ENCODE peak calls at places on chromosomes 11 and 22, in four cellular contexts. T, Y, U and C are unnamed samples.

GRCh38 chr22:36816338-36816634 is 549 bp downstream of the PVALB start:
- DNase-seq in T (no peak), Y (no peak), U (no peak), C (no peak)

GRCh38 chr22:49322861-49323622 is 504.6 kb downstream of the BRD1 start:
- DNase-seq in T (peak; percentile 2), Y (no peak), U (no peak), C (no peak)

GRCh38 chr11:62534779-62535545 is 11.6 kb downstream of the AHNAK start:
- DNase-seq in T (no peak), Y (no peak), U (no peak), C (no peak)

GRCh38 chr11:96978751-96979150 is 588.9 kb downstream of the JRKL start:
- DNase-seq in T (no peak), Y (no peak), U (no peak), C (no peak)

GRCh38 chr11:119376197-119376847 is 5.2 kb downstream of the USP2 start:
- DNase-seq in T (no peak), Y (no peak), U (no peak), C (no peak)

GRCh38 chr22:28402539-28402938 is 277.1 kb downstream of the TTC28 start:
- DNase-seq in T (no peak), Y (no peak), U (no peak), C (no peak)

GRCh38 chr22:35312198-35313059 is 12.7 kb downstream of the TOM1 start:
- DNase-seq in T (no peak), Y (peak; percentile 62), U (peak; percentile 41), C (no peak)

GRCh38 chr11:70640408-70640807 is 242.1 kb downstream of the CTTN start:
- DNase-seq in T (no peak), Y (no peak), U (no peak), C (no peak)

GRCh38 chr11:106076421-106076922 is 675 bp downstream of the KBTBD3 start:
- DNase-seq in T (peak; percentile 48), Y (peak; percentile 17), U (no peak), C (no peak)

GRCh38 chr11:114678125-114679036 is at the start of gene NXPE2:
- DNase-seq in T (no peak), Y (peak; percentile 79), U (no peak), C (no peak)

GRCh38 chr22:26314656-26315055 is 114.4 kb upstream of the ASPHD2 start:
- DNase-seq in T (no peak), Y (no peak), U (no peak), C (no peak)

GRCh38 chr22:38652858-38653257 is 3.3 kb downstream of the FAM227A start:
- DNase-seq in T (no peak), Y (no peak), U (no peak), C (no peak)

GRCh38 chr11:9760180-9760550 is 96.3 kb downstream of the SWAP70 start:
- DNase-seq in T (no peak), Y (peak; percentile 42), U (peak; percentile 86), C (no peak)

GRCh38 chr11:819943-820649 is 1.4 kb downstream of the PNPLA2 start:
- DNase-seq in T (peak; percentile 97), Y (peak; percentile 88), U (no peak), C (peak; percentile 95)

GRCh38 chr22:28855355-28856094 is 27.8 kb upstream of the ZNRF3 start:
- DNase-seq in T (peak; percentile 65), Y (peak; percentile 72), U (peak; percentile 20), C (peak; percentile 19)

DNA sequence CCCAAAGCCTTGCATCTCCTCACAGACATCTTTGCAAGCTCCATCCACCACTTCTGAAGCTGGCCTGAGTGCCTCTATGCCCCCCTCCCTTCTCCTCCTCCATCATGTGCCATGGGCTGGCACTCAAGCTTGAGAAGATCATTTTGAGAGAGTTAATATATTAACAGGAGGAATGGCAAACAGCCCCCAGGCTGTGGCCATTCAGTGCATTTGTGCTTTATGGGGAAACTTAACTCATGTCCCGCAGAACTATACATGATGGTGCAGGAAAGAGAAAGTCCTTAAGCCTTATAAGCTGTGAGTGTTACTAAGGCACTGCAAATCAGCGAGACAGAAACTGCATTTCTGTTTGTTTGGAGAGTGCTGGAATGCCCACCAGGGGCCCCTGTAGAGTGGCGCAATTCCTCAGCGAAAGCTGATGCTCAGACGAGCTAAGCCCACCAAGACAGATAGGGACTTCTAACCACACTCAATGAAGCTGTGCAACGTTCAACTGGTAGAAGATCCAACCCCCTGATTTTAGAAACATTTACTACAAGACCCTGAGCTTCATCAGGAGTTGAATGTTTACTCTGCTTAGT is 26.8 kb upstream of the PHLDA2 start:
- DNase-seq in T (no peak), Y (no peak), U (no peak), C (no peak)
- TF ChIP-seq CTCF in T (no peak), Y (peak; percentile 9), U (no peak), C (no peak)

GRCh38 chr11:126423154-126423553 is 67.7 kb downstream of the ST3GAL4 start:
- DNase-seq in T (no peak), Y (no peak), U (no peak), C (no peak)
- TF ChIP-seq CTCF in T (no peak), Y (no peak), U (no peak), C (no peak)

DNA sequence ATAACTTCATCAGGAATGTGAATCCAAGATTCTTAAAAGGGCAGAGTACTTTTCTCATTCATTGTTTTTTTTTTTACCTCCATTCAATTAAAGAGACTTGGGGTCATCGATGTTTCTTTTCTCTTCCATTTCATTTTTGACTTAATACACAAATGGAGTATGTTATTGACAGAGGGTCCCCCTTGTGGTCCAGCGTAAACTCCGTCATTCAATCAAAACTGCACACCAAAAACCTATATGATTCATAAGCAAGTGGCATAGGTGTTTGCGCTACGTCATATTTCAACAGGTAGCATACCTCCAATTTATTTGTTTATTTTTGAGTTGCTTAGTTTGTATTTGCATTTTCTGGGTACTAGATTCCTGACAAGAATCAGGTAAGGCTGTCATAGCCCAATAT is 12.7 kb upstream of the FOLH1 start:
- DNase-seq in T (no peak), Y (peak; percentile 2), U (no peak), C (no peak)
- TF ChIP-seq CTCF in T (no peak), Y (no peak), U (no peak), C (no peak)

GRCh38 chr11:58963551-58964075 is 24.3 kb downstream of the GLYATL1 start:
- DNase-seq in T (no peak), Y (no peak), U (peak; percentile 37), C (no peak)
- TF ChIP-seq CTCF in T (no peak), Y (no peak), U (peak; percentile 55), C (no peak)

GRCh38 chr11:78138694-78139421 is 568 bp downstream of the ALG8 start:
- DNase-seq in T (no peak), Y (peak; percentile 54), U (no peak), C (no peak)
- TF ChIP-seq CTCF in T (no peak), Y (no peak), U (no peak), C (no peak)

GRCh38 chr11:35553831-35554230 is 28.4 kb upstream of the PAMR1 start:
- DNase-seq in T (no peak), Y (peak; percentile 68), U (peak; percentile 93), C (no peak)

GRCh38 chr11:35553021-35553420 is 27.6 kb upstream of the PAMR1 start:
- DNase-seq in T (no peak), Y (no peak), U (no peak), C (no peak)

GRCh38 chr11:35555238-35555887 is 29.9 kb upstream of the PAMR1 start:
- DNase-seq in T (no peak), Y (no peak), U (no peak), C (no peak)

GRCh38 chr11:35558468-35558867 is 33.1 kb upstream of the PAMR1 start:
- DNase-seq in T (no peak), Y (no peak), U (no peak), C (no peak)

DNA sequence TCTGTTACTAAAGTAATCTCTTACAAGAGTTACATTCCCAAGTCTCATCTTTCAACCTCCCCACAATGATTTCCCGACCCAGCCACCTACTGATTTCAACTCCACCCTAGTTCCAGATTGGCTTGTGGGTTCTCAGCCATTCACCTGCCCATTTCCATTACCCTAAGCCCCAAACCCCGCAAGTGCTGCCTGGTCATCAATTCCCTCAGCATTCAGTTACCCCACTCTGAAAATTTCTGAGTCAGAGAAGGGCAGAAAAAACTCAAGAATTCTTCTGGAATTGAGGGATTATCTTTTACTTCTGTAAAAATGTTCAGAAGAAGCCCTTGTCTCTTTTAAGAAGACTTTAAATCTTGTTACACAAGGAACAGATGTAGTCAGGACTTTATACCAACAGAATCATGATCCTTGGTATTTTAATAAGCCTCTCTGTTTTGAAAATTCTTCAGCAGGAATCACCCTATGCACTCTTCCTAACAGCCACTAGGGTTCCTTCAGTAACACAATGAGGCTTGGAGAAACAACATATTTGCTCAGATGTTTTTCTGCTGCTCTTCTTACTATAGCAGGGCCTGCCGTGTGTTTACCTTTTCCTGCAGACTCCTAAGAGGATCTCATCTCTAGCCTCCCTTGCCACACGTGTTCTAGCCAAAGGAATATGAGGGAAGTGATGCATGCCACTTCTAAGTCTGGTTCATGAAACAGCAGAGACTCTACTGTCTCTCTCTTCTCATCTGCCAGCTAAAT is 29.2 kb upstream of the PAMR1 start:
- DNase-seq in T (no peak), Y (peak; percentile 34), U (no peak), C (no peak)
- TF ChIP-seq CTCF in T (no peak), Y (peak; percentile 42), U (peak; percentile 59), C (no peak)